ENCODE peak calls at places on chromosomes 16 and 17, in four cellular contexts. C is transverse colon, P is breast epithelium, A is HCT116. T is an unnamed sample.

GRCh38 chr17:39677581-39678339 is 9.5 kb downstream of the PNMT start:
- DNase-seq in C (no peak), P (no peak), A (no peak), T (peak; percentile 68)

GRCh38 chr16:82045471-82046178 is 10.6 kb downstream of the HSD17B2 start:
- DNase-seq in C (no peak), P (no peak), A (no peak), T (no peak)

GRCh38 chr17:13153036-13153435 is 135.2 kb upstream of the ELAC2 start:
- DNase-seq in C (no peak), P (no peak), A (no peak), T (no peak)

GRCh38 chr16:85174871-85175723 is 62.8 kb upstream of the CIBAR2 start:
- DNase-seq in C (no peak), P (no peak), A (no peak), T (no peak)

GRCh38 chr17:75783069-75783783 is 1.4 kb upstream of the UNK start:
- DNase-seq in C (no peak), P (no peak), A (peak; percentile 80), T (no peak)

GRCh38 chr16:84543931-84544776 is 39.7 kb upstream of the MEAK7 start:
- DNase-seq in C (peak; percentile 27), P (no peak), A (no peak), T (peak; percentile 76)

GRCh38 chr17:64787255-64787920 is 125.3 kb upstream of the SMURF2 start:
- DNase-seq in C (peak; percentile 70), P (no peak), A (no peak), T (no peak)

GRCh38 chr17:80125656-80126448 is 21.1 kb downstream of the EIF4A3 start:
- DNase-seq in C (no peak), P (no peak), A (no peak), T (no peak)

GRCh38 chr16:77945126-77945525 is 77.2 kb upstream of the CLEC3A start:
- DNase-seq in C (no peak), P (no peak), A (no peak), T (no peak)

GRCh38 chr17:64732336-64733006 is 70.4 kb upstream of the SMURF2 start:
- DNase-seq in C (no peak), P (no peak), A (no peak), T (no peak)

GRCh38 chr17:29147682-29148081 is 32.5 kb downstream of the MYO18A start:
- DNase-seq in C (no peak), P (no peak), A (no peak), T (no peak)

GRCh38 chr16:397736-398332 is 835 bp downstream of the NME4 start:
- DNase-seq in C (peak; percentile 81), P (peak; percentile 80), A (peak; percentile 28), T (peak; percentile 88)

GRCh38 chr16:53708490-53708889 is 4.5 kb downstream of the FTO start:
- DNase-seq in C (no peak), P (no peak), A (no peak), T (no peak)
- TF ChIP-seq POLR2AphosphoS5 in C (no peak), P (no peak), A (no peak), T (no peak)

GRCh38 chr16:3646348-3646920 is 8.1 kb upstream of the DNASE1 start:
- DNase-seq in C (peak; percentile 88), P (peak; percentile 72), A (peak; percentile 51), T (peak; percentile 41)

GRCh38 chr16:3645108-3645503 is 9.4 kb upstream of the DNASE1 start:
- DNase-seq in C (no peak), P (peak; percentile 25), A (no peak), T (no peak)

GRCh38 chr16:3643095-3643730 is 11.3 kb upstream of the DNASE1 start:
- DNase-seq in C (no peak), P (no peak), A (no peak), T (peak; percentile 39)

GRCh38 chr16:3642397-3643094 is 11.9 kb upstream of the DNASE1 start:
- DNase-seq in C (peak; percentile 42), P (peak; percentile 70), A (peak; percentile 28), T (peak; percentile 31)

GRCh38 chr16:3645504-3646347 is 8.8 kb upstream of the DNASE1 start:
- DNase-seq in C (no peak), P (peak; percentile 34), A (no peak), T (peak; percentile 47)
- TF ChIP-seq POLR2AphosphoS5 in C (no peak), P (no peak), A (no peak), T (no peak)

GRCh38 chr17:4515501-4515900 is 16.8 kb downstream of the SPNS2 start:
- DNase-seq in C (no peak), P (no peak), A (no peak), T (no peak)
- TF ChIP-seq POLR2AphosphoS5 in C (no peak), P (no peak), A (no peak), T (no peak)

GRCh38 chr17:49513044-49513395 is 17.9 kb downstream of the NGFR start:
- DNase-seq in C (no peak), P (no peak), A (no peak), T (peak; percentile 69)

GRCh38 chr17:49513616-49514373 is 18.7 kb downstream of the NGFR start:
- DNase-seq in C (no peak), P (peak; percentile 51), A (no peak), T (peak; percentile 67)

GRCh38 chr17:49516190-49516589 is 21.1 kb downstream of the NGFR start:
- DNase-seq in C (no peak), P (peak; percentile 48), A (no peak), T (peak; percentile 49)

GRCh38 chr17:49514374-49514738 is 19.3 kb downstream of the NGFR start:
- DNase-seq in C (no peak), P (peak; percentile 48), A (no peak), T (peak; percentile 36)

DNA sequence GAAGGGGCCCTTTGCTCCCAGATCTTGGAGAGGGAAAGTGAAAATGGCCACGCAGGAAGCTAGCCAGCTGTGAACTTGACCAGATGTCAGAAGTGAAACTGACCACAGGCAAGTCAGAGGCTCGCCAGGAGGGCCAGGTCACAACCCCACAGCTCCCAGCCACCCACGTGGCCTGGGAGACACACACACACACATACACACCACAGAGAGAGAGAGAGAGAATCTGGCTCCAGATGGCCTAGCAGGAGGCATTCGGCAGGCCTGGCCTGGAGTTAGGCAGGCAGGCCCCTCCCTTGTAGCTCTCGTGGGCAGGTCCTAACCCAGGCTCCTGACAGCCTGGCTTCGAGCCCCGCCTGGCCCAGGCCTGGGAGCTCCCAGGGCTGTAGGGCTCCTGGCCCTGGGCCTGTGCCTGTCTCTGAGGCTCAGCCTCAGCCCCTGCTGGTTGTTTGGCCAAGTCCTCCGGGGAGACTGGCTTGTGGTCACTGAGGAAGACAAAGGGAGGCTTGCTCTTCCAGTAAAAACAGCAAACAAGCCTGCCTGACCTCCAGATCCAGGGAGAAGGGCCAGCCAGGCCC is 20.2 kb downstream of the NGFR start:
- DNase-seq in C (peak; percentile 74), P (peak; percentile 86), A (peak; percentile 36), T (peak; percentile 81)
- TF ChIP-seq POLR2AphosphoS5 in C (peak; percentile 81), P (peak; percentile 93), A (peak; percentile 62), T (peak; percentile 80)

DNA sequence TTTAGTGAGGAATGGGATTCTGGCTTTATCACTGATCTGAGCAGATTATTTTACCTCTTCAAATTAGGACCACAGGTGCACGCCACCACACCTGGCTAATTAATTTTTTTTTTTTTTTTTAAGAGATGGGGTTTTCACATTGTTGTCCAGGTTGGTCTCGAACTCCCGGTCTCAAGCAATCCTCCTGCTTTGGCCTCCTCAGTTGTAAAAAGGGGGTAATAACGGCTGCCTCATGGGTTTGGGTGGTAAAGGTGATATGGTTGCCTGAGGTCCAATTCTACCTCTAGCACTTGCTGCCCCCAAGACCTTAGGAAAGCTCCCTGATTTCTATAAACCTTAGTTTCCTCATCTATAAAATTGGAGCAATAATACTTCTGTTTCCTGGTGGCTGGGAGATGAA is 130.7 kb upstream of the HS3ST2 start:
- DNase-seq in C (no peak), P (no peak), A (no peak), T (no peak)
- TF ChIP-seq POLR2AphosphoS5 in C (no peak), P (no peak), A (no peak), T (no peak)

DNA sequence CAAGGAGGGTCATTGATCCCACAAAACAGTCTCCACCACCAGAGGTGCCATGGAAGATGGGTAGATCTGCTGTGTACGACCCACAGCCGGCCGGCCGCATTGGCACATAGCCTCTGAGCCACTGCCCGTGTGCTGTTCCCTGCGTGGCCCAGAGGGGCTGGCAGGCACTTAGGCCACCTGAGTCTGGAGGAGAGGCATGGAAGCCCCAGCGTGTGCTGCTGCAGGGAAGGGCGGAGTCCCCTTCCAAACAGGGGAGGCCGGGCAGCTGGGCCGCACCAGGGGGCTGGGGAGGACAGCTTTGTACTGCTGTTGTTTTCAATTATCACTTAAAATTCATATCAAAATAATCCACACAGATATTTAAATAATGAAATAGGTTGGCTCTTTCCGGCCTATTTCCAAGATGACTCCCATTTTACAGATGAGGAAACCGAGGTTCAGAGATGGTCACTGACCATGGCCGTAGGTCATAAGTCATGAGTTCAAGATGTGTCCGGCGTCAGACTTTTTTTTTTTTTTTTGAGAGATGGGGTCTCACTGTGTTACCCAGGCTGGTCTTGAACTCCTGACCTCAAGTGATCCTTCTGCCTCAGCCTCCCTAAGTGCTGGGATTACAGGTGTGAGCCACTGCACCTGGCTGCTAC is 23.1 kb upstream of the GSG1L start:
- DNase-seq in C (no peak), P (no peak), A (no peak), T (no peak)
- TF ChIP-seq POLR2AphosphoS5 in C (no peak), P (no peak), A (no peak), T (no peak)

GRCh38 chr16:87778476-87778829 is 12.7 kb upstream of the KLHDC4 start:
- DNase-seq in C (no peak), P (no peak), A (no peak), T (no peak)

GRCh38 chr16:87780385-87780989 is 14.7 kb upstream of the KLHDC4 start:
- DNase-seq in C (peak; percentile 49), P (no peak), A (no peak), T (no peak)

GRCh38 chr16:87784812-87785211 is 19.0 kb upstream of the KLHDC4 start:
- DNase-seq in C (no peak), P (no peak), A (no peak), T (no peak)

DNA sequence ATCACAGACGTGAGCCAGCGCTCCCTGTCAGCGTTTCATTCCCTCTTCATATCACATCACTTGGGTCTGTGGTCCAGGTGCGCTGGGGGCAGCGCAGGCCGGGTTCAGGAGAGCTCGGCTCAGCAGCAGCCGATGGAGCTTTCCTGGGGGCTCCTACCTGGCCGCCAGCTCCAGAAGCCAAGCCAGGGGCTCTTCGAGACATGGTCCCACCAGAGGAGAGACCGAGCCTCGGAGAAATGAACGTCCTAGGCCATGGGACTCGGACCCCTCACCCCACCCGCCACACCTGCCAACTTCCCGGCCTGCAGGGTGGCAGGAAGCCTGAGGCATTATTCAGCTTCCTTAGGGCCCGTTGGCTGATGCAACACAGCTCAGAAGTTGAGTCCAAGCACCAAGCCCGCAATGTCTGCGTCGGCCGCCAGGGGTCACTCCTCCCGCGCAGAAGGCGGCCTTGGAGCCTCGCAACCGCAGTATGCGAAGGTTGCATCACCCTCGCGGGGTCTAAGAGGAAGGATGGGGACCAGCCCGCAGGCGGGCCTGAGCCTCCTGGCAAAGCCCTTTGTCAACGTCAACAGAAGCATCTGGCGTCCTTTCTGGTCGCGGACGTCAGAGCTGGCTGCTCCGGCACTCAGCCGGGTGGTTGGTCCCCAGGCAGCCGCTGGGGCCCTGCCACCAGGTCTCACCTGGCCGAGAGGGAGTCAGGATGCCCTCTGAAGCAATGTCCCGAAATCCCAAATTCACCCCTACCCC is 13.2 kb upstream of the KLHDC4 start:
- DNase-seq in C (peak; percentile 93), P (peak; percentile 87), A (peak; percentile 94), T (peak; percentile 98)
- TF ChIP-seq POLR2AphosphoS5 in C (peak; percentile 33), P (peak; percentile 90), A (peak; percentile 65), T (peak; percentile 81)